ENCODE peak calls at places on chromosomes 7 and 10, in ten cellular contexts. Q is effector CD4-positive, alpha-beta T cell; U is naive B cell; V is mucosa of gallbladder; W is C1 segment of cervical spinal cord; N is T-cell; O is KBM-7; F is non-pigmented ciliary epithelial cell; S is H54; L is breast epithelium. Y is an unnamed sample.

GRCh38 chr10:123614888-123615287 is 51.3 kb upstream of the GPR26 start:
- DNase-seq in Q (peak), U (peak), V (peak), W (peak), N (peak), O (peak), F (no peak), S (peak), L (peak), Y (peak)

GRCh38 chr7:110296321-110296720 is 794.6 kb upstream of the LRRN3 start:
- DNase-seq in Q (no peak), U (no peak), V (no peak), W (no peak), N (no peak), O (no peak), F (no peak), S (no peak), L (no peak), Y (no peak)

GRCh38 chr7:22559829-22560489 is 60.0 kb upstream of the STEAP1B start:
- DNase-seq in Q (peak), U (peak), V (peak), W (peak), N (peak), O (peak), F (no peak), S (peak), L (peak), Y (peak)

GRCh38 chr10:103933557-103934121 is 15.7 kb upstream of the STN1 start:
- DNase-seq in Q (no peak), U (no peak), V (peak), W (peak), N (no peak), O (no peak), F (no peak), S (no peak), L (no peak), Y (peak)

GRCh38 chr10:97915346-97915745 is 65.7 kb downstream of the GOLGA7B start:
- DNase-seq in Q (no peak), U (no peak), V (no peak), W (peak), N (no peak), O (no peak), F (no peak), S (no peak), L (no peak), Y (no peak)

GRCh38 chr10:60192986-60193385 is 196.7 kb downstream of the ANK3 start:
- DNase-seq in Q (no peak), U (no peak), V (no peak), W (no peak), N (no peak), O (no peak), F (no peak), S (no peak), L (no peak), Y (no peak)

GRCh38 chr10:59965899-59966650 is 59.7 kb upstream of the CCDC6 start:
- DNase-seq in Q (no peak), U (no peak), V (no peak), W (no peak), N (no peak), O (no peak), F (no peak), S (no peak), L (no peak), Y (no peak)

GRCh38 chr7:150370612-150371071 is 2.0 kb downstream of the REPIN1 start:
- DNase-seq in Q (no peak), U (no peak), V (no peak), W (no peak), N (no peak), O (no peak), F (no peak), S (no peak), L (no peak), Y (peak)

GRCh38 chr10:46328853-46329689 is 42.3 kb downstream of the ANTXRL start:
- DNase-seq in Q (no peak), U (no peak), V (no peak), W (peak), N (no peak), O (no peak), F (no peak), S (no peak), L (no peak), Y (no peak)

GRCh38 chr10:31467791-31468535 is 148.9 kb downstream of the ZEB1 start:
- DNase-seq in Q (no peak), U (no peak), V (peak), W (no peak), N (no peak), O (peak), F (no peak), S (no peak), L (no peak), Y (no peak)

GRCh38 chr10:70879244-70879643 is 9.1 kb downstream of the PCBD1 start:
- DNase-seq in Q (no peak), U (no peak), V (no peak), W (no peak), N (no peak), O (no peak), F (no peak), S (no peak), L (no peak), Y (no peak)

GRCh38 chr7:129208667-129209066 is 16.2 kb upstream of the AHCYL2 start:
- DNase-seq in Q (no peak), U (no peak), V (no peak), W (no peak), N (no peak), O (no peak), F (no peak), S (no peak), L (no peak), Y (no peak)

GRCh38 chr7:21169667-21170605 is 257.9 kb upstream of the SP4 start:
- DNase-seq in Q (no peak), U (no peak), V (no peak), W (no peak), N (no peak), O (no peak), F (no peak), S (no peak), L (no peak), Y (no peak)

GRCh38 chr10:69045441-69046300 is 42.2 kb upstream of the SRGN start:
- DNase-seq in Q (peak), U (no peak), V (no peak), W (no peak), N (peak), O (peak), F (no peak), S (no peak), L (no peak), Y (no peak)

GRCh38 chr7:80060218-80060806 is 74.3 kb upstream of the GNAI1 start:
- DNase-seq in Q (no peak), U (no peak), V (no peak), W (no peak), N (no peak), O (peak), F (peak), S (no peak), L (no peak), Y (no peak)

GRCh38 chr7:40608321-40609075 is 473.7 kb downstream of the SUGCT start:
- DNase-seq in Q (no peak), U (no peak), V (no peak), W (no peak), N (no peak), O (no peak), F (no peak), S (no peak), L (no peak), Y (no peak)

Y was measured in AG08396.